ENCODE peak calls at places on chromosome 1, in ten cellular contexts. T is thoracic aorta, S is iPS DF 6.9, J is fibroblast of lung, C is adrenal gland, G is A673, Y is neuronal stem cell, V is GM23248, Z is aorta, U is cardiac muscle cell. N is an unnamed sample.
A peak's percentile ranks its signal among the peaks of the same experiment; 100 is the strongest.

GRCh38 chr1:216502528-216503162 is 79.4 kb upstream of the USH2A start:
- DNase-seq in T (no peak), S (peak; percentile 11), J (no peak), C (no peak), G (no peak), Y (peak; percentile 11), V (no peak), Z (no peak), U (peak; percentile 79), N (no peak)

GRCh38 chr1:46539968-46540367 is 11.5 kb downstream of the KNCN start:
- DNase-seq in T (no peak), S (no peak), J (peak; percentile 83), C (peak; percentile 73), G (no peak), Y (no peak), V (peak; percentile 96), Z (no peak), U (no peak), N (no peak)

GRCh38 chr1:1345384-1345783 is 3.8 kb downstream of the DVL1 start:
- DNase-seq in T (no peak), S (no peak), J (no peak), C (no peak), G (no peak), Y (no peak), V (no peak), Z (no peak), U (no peak), N (peak; percentile 91)

GRCh38 chr1:198492872-198493271 is 47.6 kb downstream of the ATP6V1G3 start:
- DNase-seq in T (no peak), S (no peak), J (peak; percentile 98), C (no peak), G (no peak), Y (no peak), V (peak; percentile 92), Z (no peak), U (no peak), N (peak; percentile 64)

GRCh38 chr1:175887981-175888428 is 144.6 kb upstream of the TNR start:
- DNase-seq in T (no peak), S (peak; percentile 72), J (peak; percentile 17), C (peak; percentile 61), G (peak; percentile 70), Y (peak; percentile 67), V (peak; percentile 71), Z (peak; percentile 75), U (peak; percentile 85), N (peak; percentile 10)

GRCh38 chr1:87474098-87474497 is 145.4 kb downstream of the LMO4 start:
- DNase-seq in T (no peak), S (no peak), J (no peak), C (no peak), G (no peak), Y (no peak), V (no peak), Z (no peak), U (no peak), N (no peak)

GRCh38 chr1:237084399-237085077 is 42.6 kb downstream of the RYR2 start:
- DNase-seq in T (no peak), S (no peak), J (no peak), C (no peak), G (no peak), Y (no peak), V (no peak), Z (no peak), U (no peak), N (no peak)

GRCh38 chr1:93692983-93693591 is 11.4 kb upstream of the BCAR3 start:
- DNase-seq in T (no peak), S (no peak), J (peak; percentile 91), C (no peak), G (no peak), Y (no peak), V (peak; percentile 96), Z (peak; percentile 65), U (no peak), N (peak; percentile 85)

GRCh38 chr1:87869563-87869962 is 540.9 kb downstream of the LMO4 start:
- DNase-seq in T (no peak), S (no peak), J (peak; percentile 60), C (no peak), G (peak; percentile 66), Y (no peak), V (peak; percentile 87), Z (no peak), U (no peak), N (no peak)

GRCh38 chr1:156279837-156280236 is 2.8 kb downstream of the SMG5 start:
- DNase-seq in T (no peak), S (no peak), J (no peak), C (no peak), G (no peak), Y (no peak), V (no peak), Z (no peak), U (no peak), N (no peak)

GRCh38 chr1:3644273-3644672 is 5.6 kb downstream of the WRAP73 start:
- DNase-seq in T (no peak), S (no peak), J (no peak), C (no peak), G (no peak), Y (no peak), V (no peak), Z (peak; percentile 11), U (no peak), N (no peak)

GRCh38 chr1:201632364-201632952 is 93.5 kb downstream of the NAV1 start:
- DNase-seq in T (no peak), S (no peak), J (no peak), C (no peak), G (no peak), Y (no peak), V (no peak), Z (no peak), U (no peak), N (no peak)

GRCh38 chr1:197304626-197305200 is 36.7 kb downstream of the CRB1 start:
- DNase-seq in T (no peak), S (no peak), J (peak; percentile 27), C (no peak), G (no peak), Y (no peak), V (peak; percentile 4), Z (no peak), U (no peak), N (no peak)

GRCh38 chr1:88773540-88774150 is 89.6 kb downstream of the PKN2 start:
- DNase-seq in T (no peak), S (no peak), J (peak; percentile 74), C (peak; percentile 23), G (peak; percentile 48), Y (no peak), V (peak; percentile 67), Z (no peak), U (no peak), N (peak; percentile 52)

GRCh38 chr1:248239478-248239877 is 8.3 kb downstream of the OR2M4 start:
- DNase-seq in T (no peak), S (no peak), J (no peak), C (no peak), G (no peak), Y (no peak), V (no peak), Z (no peak), U (no peak), N (no peak)

DNA sequence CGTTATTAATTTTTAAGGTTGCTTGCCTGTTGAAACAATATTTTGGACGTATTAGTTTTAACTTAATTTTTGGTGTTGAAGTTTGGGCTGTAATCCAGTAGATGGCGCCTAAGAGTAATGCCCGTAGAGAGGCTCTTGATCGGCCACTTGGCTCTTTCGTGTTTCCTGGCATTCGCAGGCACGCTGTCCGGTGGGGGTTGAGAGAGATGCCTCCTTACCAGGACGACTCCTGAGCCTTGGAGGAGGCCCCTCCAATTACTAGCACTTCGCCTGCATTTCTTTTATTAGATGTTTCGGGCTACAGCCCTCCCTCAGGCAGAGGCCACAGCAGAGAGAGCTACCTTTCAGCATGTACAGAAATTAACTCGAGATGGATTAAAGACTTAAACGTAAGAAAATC is 12.0 kb downstream of the OR2M4 start:
- DNase-seq in T (no peak), S (no peak), J (peak; percentile 3), C (no peak), G (peak; percentile 61), Y (no peak), V (peak; percentile 61), Z (no peak), U (no peak), N (no peak)
- H3K9me3 ChIP-seq in T (no peaks in the 10 kb centered on the region), S (peaks cover 4% of the 10 kb centered on the region), J (no peaks in the 10 kb centered on the region), C (no peaks in the 10 kb centered on the region), G (no peaks in the 10 kb centered on the region), Y (no peaks in the 10 kb centered on the region), V (no peaks in the 10 kb centered on the region), Z (no peaks in the 10 kb centered on the region), U (no peaks in the 10 kb centered on the region), N (peaks cover 4% of the 10 kb centered on the region)

GRCh38 chr1:223639333-223639749 is 26.2 kb downstream of the CAPN8 start:
- DNase-seq in T (no peak), S (no peak), J (peak; percentile 43), C (no peak), G (no peak), Y (no peak), V (no peak), Z (no peak), U (no peak), N (no peak)
- H3K4me1 ChIP-seq in T (no peaks in the 10 kb centered on the region), S (no peaks in the 10 kb centered on the region), J (no peaks in the 10 kb centered on the region), C (no peaks in the 10 kb centered on the region), G (no peaks in the 10 kb centered on the region), Y (no peaks in the 10 kb centered on the region), V (no peaks in the 10 kb centered on the region), Z (no peaks in the 10 kb centered on the region), U (peaks cover 25% of the 10 kb centered on the region), N (no peaks in the 10 kb centered on the region)

GRCh38 chr1:248756151-248756550 is 592 bp upstream of the LYPD8 start:
- DNase-seq in T (no peak), S (no peak), J (no peak), C (no peak), G (no peak), Y (no peak), V (no peak), Z (no peak), U (no peak), N (no peak)

GRCh38 chr1:248753715-248754280 is 1.8 kb downstream of the LYPD8 start:
- DNase-seq in T (no peak), S (no peak), J (no peak), C (no peak), G (no peak), Y (no peak), V (no peak), Z (no peak), U (no peak), N (no peak)

GRCh38 chr1:248757784-248758195 is 2.2 kb upstream of the LYPD8 start:
- DNase-seq in T (no peak), S (no peak), J (no peak), C (no peak), G (no peak), Y (no peak), V (no peak), Z (no peak), U (no peak), N (no peak)

GRCh38 chr1:248756636-248757035 is 1.1 kb upstream of the LYPD8 start:
- DNase-seq in T (no peak), S (no peak), J (no peak), C (no peak), G (no peak), Y (no peak), V (no peak), Z (no peak), U (no peak), N (no peak)

GRCh38 chr1:248755505-248755904 is at the start of gene LYPD8:
- DNase-seq in T (no peak), S (no peak), J (no peak), C (no peak), G (no peak), Y (no peak), V (no peak), Z (no peak), U (no peak), N (no peak)
- H3K9me3 ChIP-seq in T (no peaks in the 10 kb centered on the region), S (peaks cover 28% of the 10 kb centered on the region), J (peaks cover 7% of the 10 kb centered on the region), C (no peaks in the 10 kb centered on the region), G (no peaks in the 10 kb centered on the region), Y (peaks cover 3% of the 10 kb centered on the region), V (no peaks in the 10 kb centered on the region), Z (peaks cover 1% of the 10 kb centered on the region), U (no peaks in the 10 kb centered on the region), N (peaks cover 10% of the 10 kb centered on the region)

GRCh38 chr1:13762642-13763041 is 62.7 kb downstream of the PRDM2 start:
- DNase-seq in T (no peak), S (no peak), J (no peak), C (no peak), G (peak; percentile 28), Y (no peak), V (no peak), Z (no peak), U (no peak), N (no peak)
- H3K4me1 ChIP-seq in T (peaks cover 85% of the 10 kb centered on the region), S (peaks cover 5% of the 10 kb centered on the region), J (peaks cover 10% of the 10 kb centered on the region), C (peaks cover 28% of the 10 kb centered on the region), G (peaks cover 52% of the 10 kb centered on the region), Y (peaks cover 15% of the 10 kb centered on the region), V (peaks cover 47% of the 10 kb centered on the region), Z (peaks cover 7% of the 10 kb centered on the region), U (peaks cover 21% of the 10 kb centered on the region), N (peaks cover 60% of the 10 kb centered on the region)

N was measured in SJSA1.